ENCODE peak calls at places on chromosomes 5 and 9, in nine cellular contexts. K is LoVo; F is H9; J is stimulated activated effector memory CD8-positive, alpha-beta T cell treated with anti-CD3 and anti-CD28 coated beads, Interleukin-12 subunit alpha, Interleukin-12 subunit beta, amount 100 ng/mL, for 72 hours; L is astrocyte of the cerebellum; A is NCI-H187; I is fibroblast of lung; S is NCI-H748 treated with DMSO at 0.1 percent for 48 hours; C is NCI-H2107. V is an unnamed sample.
A peak's percentile ranks its signal among the peaks of the same experiment; 100 is the strongest.

GRCh38 chr5:61331407-61332368 is at the start of gene ZSWIM6:
- DNase-seq in K (peak; percentile 100), F (peak; percentile 98), J (peak; percentile 98), L (peak; percentile 98), A (peak; percentile 98), I (peak; percentile 100), S (peak; percentile 97), C (peak; percentile 90), V (peak; percentile 100)

GRCh38 chr9:116027511-116027910 is 126.1 kb upstream of the PAPPA start:
- DNase-seq in K (no peak), F (no peak), J (no peak), L (peak; percentile 1), A (no peak), I (peak; percentile 92), S (no peak), C (no peak), V (no peak)

GRCh38 chr9:89501311-89501898 is 3.5 kb upstream of the SEMA4D start:
- DNase-seq in K (no peak), F (no peak), J (no peak), L (no peak), A (no peak), I (no peak), S (no peak), C (no peak), V (no peak)

GRCh38 chr9:35754264-35754663 is at the start of gene MSMP:
- DNase-seq in K (no peak), F (no peak), J (no peak), L (no peak), A (no peak), I (no peak), S (no peak), C (no peak), V (no peak)

GRCh38 chr5:106521701-106522100 is 1149.0 kb downstream of the EFNA5 start:
- DNase-seq in K (no peak), F (no peak), J (no peak), L (peak; percentile 76), A (no peak), I (peak; percentile 67), S (no peak), C (no peak), V (no peak)

GRCh38 chr9:93220627-93221425 is 36.9 kb downstream of the WNK2 start:
- DNase-seq in K (no peak), F (no peak), J (no peak), L (no peak), A (no peak), I (no peak), S (no peak), C (no peak), V (no peak)

GRCh38 chr9:112771359-112772214 is 21.0 kb downstream of the SNX30 start:
- DNase-seq in K (no peak), F (no peak), J (no peak), L (no peak), A (no peak), I (no peak), S (no peak), C (no peak), V (no peak)

GRCh38 chr5:139481580-139482049 is 943 bp downstream of the STING1 start:
- DNase-seq in K (peak; percentile 16), F (no peak), J (no peak), L (no peak), A (no peak), I (peak; percentile 49), S (no peak), C (no peak), V (no peak)

GRCh38 chr5:140986117-140986521 is 19.8 kb downstream of the PCDHAC2 start:
- DNase-seq in K (no peak), F (peak; percentile 72), J (no peak), L (no peak), A (no peak), I (no peak), S (no peak), C (no peak), V (peak; percentile 92)

GRCh38 chr9:108041551-108041950 is 552.0 kb upstream of the KLF4 start:
- DNase-seq in K (peak; percentile 27), F (no peak), J (no peak), L (peak; percentile 9), A (no peak), I (peak; percentile 48), S (no peak), C (no peak), V (no peak)

GRCh38 chr9:78286946-78287388 is 10.0 kb upstream of the PSAT1 start:
- DNase-seq in K (no peak), F (no peak), J (no peak), L (no peak), A (no peak), I (no peak), S (no peak), C (no peak), V (no peak)

GRCh38 chr5:115415143-115415491 is 118.7 kb upstream of the CCDC112 start:
- DNase-seq in K (peak; percentile 94), F (no peak), J (no peak), L (peak; percentile 70), A (no peak), I (peak; percentile 89), S (peak; percentile 14), C (no peak), V (peak; percentile 69)

GRCh38 chr5:127003798-127004495 is 26.4 kb downstream of the MARCHF3 start:
- DNase-seq in K (peak; percentile 47), F (no peak), J (no peak), L (no peak), A (no peak), I (no peak), S (peak; percentile 63), C (no peak), V (no peak)

GRCh38 chr5:35745666-35746065 is 111.0 kb upstream of the IL7R start:
- DNase-seq in K (no peak), F (no peak), J (no peak), L (no peak), A (no peak), I (no peak), S (no peak), C (no peak), V (no peak)

GRCh38 chr5:121319292-121319691 is 532.4 kb upstream of the FTMT start:
- DNase-seq in K (no peak), F (no peak), J (no peak), L (no peak), A (no peak), I (no peak), S (no peak), C (no peak), V (no peak)

GRCh38 chr9:124006448-124007156 is 5.0 kb upstream of the LHX2 start:
- DNase-seq in K (no peak), F (no peak), J (no peak), L (no peak), A (no peak), I (no peak), S (no peak), C (no peak), V (no peak)

GRCh38 chr5:102946971-102947370 is 173.0 kb downstream of the GIN1 start:
- DNase-seq in K (no peak), F (no peak), J (no peak), L (no peak), A (no peak), I (no peak), S (no peak), C (no peak), V (no peak)

GRCh38 chr9:16794871-16795639 is 75.4 kb downstream of the BNC2 start:
- DNase-seq in K (no peak), F (no peak), J (no peak), L (no peak), A (no peak), I (peak; percentile 68), S (no peak), C (no peak), V (peak; percentile 81)

GRCh38 chr9:71737455-71737854 is 30.9 kb downstream of the CEMIP2 start:
- DNase-seq in K (peak; percentile 49), F (no peak), J (no peak), L (no peak), A (no peak), I (peak; percentile 36), S (no peak), C (no peak), V (no peak)

GRCh38 chr5:59732301-59732700 is 161.2 kb downstream of the PDE4D start:
- DNase-seq in K (no peak), F (no peak), J (no peak), L (no peak), A (no peak), I (no peak), S (no peak), C (no peak), V (no peak)

V was measured in islet precursor cell.